ENCODE peak calls at places on chromosomes 13 and 19, in five cellular contexts. One of them, this sample, is unnamed.

GRCh38 chr13:62710766-62711165 is 1295.1 kb upstream of the PCDH20 start:
- DNase-seq in body of pancreas: no peak
- DNase-seq in A549: no peak
- DNase-seq in upper lobe of left lung: no peak
- DNase-seq in testis: no peak
- DNase-seq in this sample: no peak

GRCh38 chr13:110965038-110965754 is 50.3 kb upstream of the ANKRD10 start:
- DNase-seq in body of pancreas: no peak
- DNase-seq in A549: peak; percentile 28
- DNase-seq in upper lobe of left lung: no peak
- DNase-seq in testis: no peak
- DNase-seq in this sample: peak; percentile 14

GRCh38 chr13:72204291-72204690 is 337.3 kb upstream of the DACH1 start:
- DNase-seq in body of pancreas: no peak
- DNase-seq in A549: no peak
- DNase-seq in upper lobe of left lung: no peak
- DNase-seq in testis: no peak
- DNase-seq in this sample: no peak

GRCh38 chr13:34372581-34372980 is 554.6 kb downstream of the RFC3 start:
- DNase-seq in body of pancreas: no peak
- DNase-seq in A549: peak; percentile 7
- DNase-seq in upper lobe of left lung: no peak
- DNase-seq in testis: no peak
- DNase-seq in this sample: no peak

GRCh38 chr13:91313103-91313502 is 34.4 kb upstream of the MIR17HG start:
- DNase-seq in body of pancreas: no peak
- DNase-seq in A549: peak; percentile 2
- DNase-seq in upper lobe of left lung: no peak
- DNase-seq in testis: peak; percentile 49
- DNase-seq in this sample: peak; percentile 14

GRCh38 chr19:3138268-3138667 is 2.4 kb downstream of the GNA15 start:
- DNase-seq in body of pancreas: no peak
- DNase-seq in A549: no peak
- DNase-seq in upper lobe of left lung: no peak
- DNase-seq in testis: no peak
- DNase-seq in this sample: no peak

GRCh38 chr13:48733739-48734329 is 80.1 kb downstream of the CYSLTR2 start:
- DNase-seq in body of pancreas: no peak
- DNase-seq in A549: no peak
- DNase-seq in upper lobe of left lung: no peak
- DNase-seq in testis: no peak
- DNase-seq in this sample: peak; percentile 28

GRCh38 chr13:92769064-92769463 is 457.5 kb upstream of the GPC6 start:
- DNase-seq in body of pancreas: no peak
- DNase-seq in A549: no peak
- DNase-seq in upper lobe of left lung: no peak
- DNase-seq in testis: no peak
- DNase-seq in this sample: no peak

DNA sequence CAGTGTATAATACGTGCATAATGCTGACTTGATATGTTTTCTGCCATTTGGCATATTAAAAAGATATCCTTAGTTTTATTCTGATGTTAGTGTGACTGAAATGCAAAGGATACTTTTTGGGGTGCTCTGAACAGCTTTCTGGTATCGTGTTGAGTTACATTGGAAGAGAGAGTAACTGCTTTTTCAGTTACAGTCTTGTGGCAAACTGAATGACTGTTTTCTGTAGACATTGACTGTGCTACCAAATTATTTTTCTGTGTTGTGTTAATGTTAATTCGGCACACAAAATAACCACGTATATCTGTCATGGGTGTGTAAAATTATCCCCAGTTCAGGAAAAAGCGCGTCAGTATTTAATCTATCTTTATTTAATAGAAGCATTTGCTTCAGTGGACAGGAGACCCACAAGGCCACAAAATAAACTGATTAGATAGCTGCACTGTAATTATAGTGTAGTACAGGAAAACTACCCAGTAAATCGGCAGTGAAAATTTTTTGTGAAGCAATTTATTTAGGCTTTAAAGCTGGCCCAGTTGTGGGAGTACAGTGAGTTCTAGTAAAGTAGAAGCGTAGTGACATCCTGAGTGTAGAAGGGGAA is 2.5 kb downstream of the URI1 start:
- DNase-seq in body of pancreas: no peak
- DNase-seq in A549: no peak
- DNase-seq in upper lobe of left lung: no peak
- DNase-seq in testis: no peak
- DNase-seq in this sample: no peak
- H3K4me3 ChIP-seq in body of pancreas: no peak overlapping the region
- H3K4me3 ChIP-seq in A549: no peak overlapping the region
- H3K4me3 ChIP-seq in upper lobe of left lung: no peak overlapping the region
- H3K4me3 ChIP-seq in testis: no peak overlapping the region
- H3K4me3 ChIP-seq in this sample: peak overlapping the region; percentile 50

DNA sequence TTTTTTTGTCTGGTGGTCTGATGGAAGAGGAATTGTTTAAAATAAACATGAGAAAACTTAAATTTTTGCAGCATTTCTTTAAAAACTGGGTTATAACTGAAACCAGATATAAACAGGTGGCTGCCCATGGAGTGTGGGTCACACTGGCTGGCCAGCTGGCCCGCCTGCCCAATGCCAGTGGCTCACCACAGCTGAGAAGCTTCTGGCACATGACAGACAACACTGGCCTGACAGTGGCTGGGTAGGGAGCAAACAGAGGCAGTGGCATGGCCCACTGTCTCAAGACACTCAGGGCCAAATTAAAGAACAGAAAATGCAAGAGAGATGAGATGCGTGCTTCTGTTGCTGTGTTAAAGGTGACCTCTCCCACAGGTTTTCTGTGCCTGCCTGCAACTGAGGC is 3.1 kb upstream of the SLC35E1 start:
- DNase-seq in body of pancreas: no peak
- DNase-seq in A549: no peak
- DNase-seq in upper lobe of left lung: no peak
- DNase-seq in testis: no peak
- DNase-seq in this sample: no peak
- TF ChIP-seq POLR2A in body of pancreas: no peak
- TF ChIP-seq POLR2A in A549: no peak
- TF ChIP-seq POLR2A in upper lobe of left lung: no peak
- TF ChIP-seq POLR2A in testis: no peak
- TF ChIP-seq POLR2A in this sample: no peak

GRCh38 chr13:79648191-79648590 is 167.2 kb downstream of the NDFIP2 start:
- DNase-seq in body of pancreas: no peak
- DNase-seq in A549: no peak
- DNase-seq in upper lobe of left lung: no peak
- DNase-seq in testis: no peak
- DNase-seq in this sample: no peak

GRCh38 chr13:79646880-79647279 is 165.9 kb downstream of the NDFIP2 start:
- DNase-seq in body of pancreas: no peak
- DNase-seq in A549: no peak
- DNase-seq in upper lobe of left lung: no peak
- DNase-seq in testis: no peak
- DNase-seq in this sample: no peak

GRCh38 chr13:79645569-79645968 is 164.6 kb downstream of the NDFIP2 start:
- DNase-seq in body of pancreas: no peak
- DNase-seq in A549: no peak
- DNase-seq in upper lobe of left lung: no peak
- DNase-seq in testis: no peak
- DNase-seq in this sample: no peak

GRCh38 chr13:79642596-79642995 is 161.6 kb downstream of the NDFIP2 start:
- DNase-seq in body of pancreas: no peak
- DNase-seq in A549: no peak
- DNase-seq in upper lobe of left lung: no peak
- DNase-seq in testis: no peak
- DNase-seq in this sample: no peak

DNA sequence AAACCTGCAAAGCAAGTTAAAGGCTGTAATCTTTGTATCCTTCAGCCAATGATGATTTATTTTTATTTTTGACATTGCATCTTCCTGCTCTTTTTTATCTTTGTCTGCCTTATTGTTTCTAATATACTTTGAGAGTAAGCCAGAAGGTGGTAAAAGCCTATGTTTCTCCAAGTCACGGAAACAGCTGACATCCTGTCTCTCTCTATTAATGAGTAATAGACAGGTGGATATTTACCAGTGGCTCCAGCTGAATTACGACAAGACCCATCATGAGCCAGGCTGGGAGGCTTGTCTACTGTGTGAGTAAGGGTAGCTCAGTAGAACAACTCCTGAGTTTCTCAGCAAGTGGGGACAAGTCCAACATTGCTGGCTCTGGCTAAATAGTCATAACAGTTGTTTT is 166.6 kb downstream of the NDFIP2 start:
- DNase-seq in body of pancreas: no peak
- DNase-seq in A549: no peak
- DNase-seq in upper lobe of left lung: no peak
- DNase-seq in testis: no peak
- DNase-seq in this sample: no peak
- H3K4me3 ChIP-seq in body of pancreas: no peak overlapping the region
- H3K4me3 ChIP-seq in A549: no peak overlapping the region
- H3K4me3 ChIP-seq in upper lobe of left lung: no peak overlapping the region
- H3K4me3 ChIP-seq in testis: no peak overlapping the region
- H3K4me3 ChIP-seq in this sample: no peak overlapping the region

GRCh38 chr19:47274071-47274890 is at the start of gene INAFM1:
- DNase-seq in body of pancreas: peak; percentile 98
- DNase-seq in A549: peak; percentile 92
- DNase-seq in upper lobe of left lung: peak; percentile 100
- DNase-seq in testis: peak; percentile 99
- DNase-seq in this sample: peak; percentile 100
- TF ChIP-seq POLR2A in body of pancreas: peak; percentile 1
- TF ChIP-seq POLR2A in A549: peak; percentile 12
- TF ChIP-seq POLR2A in upper lobe of left lung: no peak
- TF ChIP-seq POLR2A in testis: peak; percentile 58
- TF ChIP-seq POLR2A in this sample: peak; percentile 96

DNA sequence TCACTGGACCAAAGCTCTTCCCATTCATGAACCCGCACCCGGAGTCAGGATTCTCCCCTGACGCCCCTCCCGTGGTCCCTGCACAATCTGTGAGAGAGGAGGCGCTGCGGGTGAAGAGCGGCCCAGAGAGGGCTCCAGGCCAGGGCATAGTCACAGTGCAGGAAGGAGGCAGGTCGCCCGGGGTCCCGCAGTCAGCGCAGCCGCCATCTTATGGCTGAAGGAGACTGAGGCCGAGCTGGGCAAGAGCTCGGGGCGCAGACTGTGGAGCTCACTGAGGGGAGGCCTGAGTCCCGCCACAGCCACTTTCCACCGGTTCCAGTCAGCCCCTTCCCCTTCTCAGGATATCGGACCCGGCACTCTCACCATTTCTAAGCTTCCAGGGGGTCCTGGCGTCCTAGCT is 300 bp downstream of the ZNF99 start:
- DNase-seq in body of pancreas: no peak
- DNase-seq in A549: no peak
- DNase-seq in upper lobe of left lung: peak; percentile 62
- DNase-seq in testis: no peak
- DNase-seq in this sample: no peak
- H3K4me3 ChIP-seq in body of pancreas: no peak overlapping the region
- H3K4me3 ChIP-seq in A549: no peak overlapping the region
- H3K4me3 ChIP-seq in upper lobe of left lung: peak overlapping the region; percentile 11
- H3K4me3 ChIP-seq in testis: peak overlapping the region; percentile 44
- H3K4me3 ChIP-seq in this sample: no peak overlapping the region

DNA sequence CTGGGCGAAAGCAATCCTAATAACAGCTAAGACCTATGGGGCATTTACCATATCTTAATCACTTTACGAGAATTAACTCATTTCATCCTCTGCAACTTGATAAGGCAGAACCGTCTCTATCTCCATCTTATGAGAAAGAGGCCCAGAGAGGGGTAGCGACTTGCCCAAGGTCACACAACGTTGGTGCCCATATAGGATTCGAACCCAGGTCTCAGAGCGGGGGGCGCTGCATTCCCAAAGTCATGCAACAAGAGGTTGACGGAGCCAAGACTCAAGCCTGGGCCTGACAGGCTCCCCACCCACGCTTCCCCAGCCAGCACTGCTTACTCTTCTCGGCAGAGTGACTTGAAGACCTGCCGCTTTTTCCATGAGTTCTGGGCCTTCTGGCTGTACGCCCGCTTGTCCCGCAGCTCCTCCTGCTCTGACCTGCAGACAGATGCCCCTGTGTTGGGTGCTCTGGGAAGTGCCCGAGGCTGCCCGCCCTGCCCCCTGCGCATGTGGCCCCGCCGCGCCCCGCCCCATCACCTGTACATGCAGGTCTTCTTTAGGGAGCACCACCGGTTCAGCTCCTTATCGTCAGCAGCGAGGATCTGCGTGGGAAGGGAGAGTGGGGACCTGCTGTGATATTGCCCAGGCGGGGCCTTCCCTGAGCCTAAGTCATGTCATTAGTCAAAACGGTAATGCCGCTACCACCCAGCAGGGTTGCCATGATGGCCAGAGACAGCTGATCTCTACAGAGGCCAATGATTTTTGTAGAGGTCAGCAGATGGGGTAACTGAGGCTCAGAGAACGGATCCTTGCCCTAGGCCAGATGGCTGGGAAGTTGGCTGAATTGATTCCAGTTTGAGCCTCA is 10.8 kb downstream of the KRI1 start:
- DNase-seq in body of pancreas: no peak
- DNase-seq in A549: no peak
- DNase-seq in upper lobe of left lung: peak; percentile 79
- DNase-seq in testis: no peak
- DNase-seq in this sample: peak; percentile 53
- TF ChIP-seq POLR2A in body of pancreas: no peak
- TF ChIP-seq POLR2A in A549: no peak
- TF ChIP-seq POLR2A in upper lobe of left lung: no peak
- TF ChIP-seq POLR2A in testis: no peak
- TF ChIP-seq POLR2A in this sample: no peak

DNA sequence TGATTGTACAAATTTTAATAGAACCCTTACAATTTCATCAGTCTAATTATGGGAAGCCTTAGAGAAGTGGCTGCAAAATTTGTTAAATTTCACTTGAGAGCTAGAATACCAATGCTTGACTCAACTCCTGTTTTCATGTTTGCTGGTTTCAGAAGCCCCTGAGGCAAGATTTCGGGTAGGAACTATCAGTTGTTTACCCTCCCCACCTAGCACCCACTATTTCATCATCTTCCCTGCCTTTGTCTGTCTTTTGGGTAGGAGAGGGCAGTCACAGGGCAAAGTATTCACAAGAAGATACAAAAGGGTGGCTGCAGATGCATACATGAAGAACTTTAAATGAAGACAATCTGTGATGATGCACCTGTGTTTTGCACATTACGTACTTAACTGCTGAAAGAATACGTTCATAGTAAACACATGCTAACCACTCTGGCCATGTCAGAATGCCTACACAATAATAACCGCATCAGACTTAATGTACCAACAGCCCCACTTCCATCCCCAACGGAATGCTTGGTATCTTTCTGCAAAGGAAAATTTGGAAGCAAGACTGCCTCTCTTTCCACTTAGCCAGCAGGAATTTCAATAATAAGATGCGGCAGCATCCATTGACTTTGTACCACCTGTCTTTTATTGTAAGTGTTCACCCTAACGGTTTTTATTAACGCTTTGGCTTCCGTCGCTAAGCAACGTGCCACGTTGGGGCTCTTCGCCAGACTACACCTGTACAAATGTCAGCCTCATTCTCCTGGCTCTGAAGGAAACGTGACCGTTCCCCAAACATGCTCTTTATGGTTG is 30.4 kb downstream of the TPT1 start:
- DNase-seq in body of pancreas: no peak
- DNase-seq in A549: no peak
- DNase-seq in upper lobe of left lung: no peak
- DNase-seq in testis: no peak
- DNase-seq in this sample: no peak
- H3K4me3 ChIP-seq in body of pancreas: no peak overlapping the region
- H3K4me3 ChIP-seq in A549: peak overlapping the region; percentile 32
- H3K4me3 ChIP-seq in upper lobe of left lung: peak overlapping the region; percentile 53
- H3K4me3 ChIP-seq in testis: no peak overlapping the region
- H3K4me3 ChIP-seq in this sample: no peak overlapping the region